ENCODE peak calls at places on chromosomes 11 and 22, in ten cellular contexts. G is CD8-positive, alpha-beta T cell; U is aorta; Y is cardiac fibroblast; H is HFF-Myc; V is GM06990; M is fibroblast of pulmonary artery; F is fibroblast of mammary gland; I is psoas muscle; E is sigmoid colon. S is an unnamed sample.

GRCh38 chr11:122717264-122717867 is 61.8 kb downstream of the UBASH3B start:
- DNase-seq in G (peak), U (no peak), Y (no peak), H (no peak), V (peak), M (no peak), F (no peak), I (no peak), E (no peak), S (no peak)

GRCh38 chr11:63937713-63938480 is 905 bp upstream of the NAA40 start:
- DNase-seq in G (no peak), U (no peak), Y (no peak), H (no peak), V (no peak), M (no peak), F (no peak), I (no peak), E (no peak), S (no peak)

GRCh38 chr11:11860103-11860979 is 18.6 kb downstream of the USP47 start:
- DNase-seq in G (no peak), U (no peak), Y (peak), H (no peak), V (no peak), M (peak), F (peak), I (no peak), E (no peak), S (no peak)

GRCh38 chr22:48253136-48253535 is 1490.7 kb downstream of the TBC1D22A start:
- DNase-seq in G (no peak), U (no peak), Y (no peak), H (no peak), V (no peak), M (no peak), F (no peak), I (no peak), E (no peak), S (no peak)

GRCh38 chr22:50626856-50627451 is 998 bp downstream of the ARSA start:
- DNase-seq in G (no peak), U (no peak), Y (no peak), H (no peak), V (no peak), M (no peak), F (no peak), I (peak), E (peak), S (no peak)

GRCh38 chr11:66124564-66124963 is 54.5 kb downstream of the PACS1 start:
- DNase-seq in G (no peak), U (no peak), Y (peak), H (no peak), V (no peak), M (peak), F (peak), I (no peak), E (no peak), S (no peak)

GRCh38 chr22:42651134-42651533 is 1.9 kb upstream of the CYB5R3 start:
- DNase-seq in G (no peak), U (no peak), Y (peak), H (no peak), V (no peak), M (no peak), F (peak), I (no peak), E (no peak), S (peak)

GRCh38 chr11:43376594-43376993 is 17.9 kb downstream of the TTC17 start:
- DNase-seq in G (no peak), U (no peak), Y (peak), H (peak), V (no peak), M (peak), F (peak), I (no peak), E (no peak), S (peak)

GRCh38 chr22:46586123-46586519 is 34.1 kb upstream of the GRAMD4 start:
- DNase-seq in G (peak), U (peak), Y (no peak), H (no peak), V (no peak), M (no peak), F (no peak), I (peak), E (no peak), S (no peak)

GRCh38 chr22:16783930-16784354 is 41.3 kb downstream of the XKR3 start:
- DNase-seq in G (no peak), U (no peak), Y (peak), H (no peak), V (no peak), M (no peak), F (peak), I (no peak), E (no peak), S (no peak)

GRCh38 chr22:39135092-39135896 is 17.2 kb downstream of the CBX7 start:
- DNase-seq in G (peak), U (peak), Y (peak), H (no peak), V (no peak), M (peak), F (no peak), I (no peak), E (peak), S (peak)

GRCh38 chr22:23762866-23763578 is at the start of gene C22orf15:
- DNase-seq in G (peak), U (no peak), Y (no peak), H (no peak), V (no peak), M (peak), F (no peak), I (peak), E (no peak), S (peak)

GRCh38 chr11:62108017-62108750 is 15.6 kb upstream of the INCENP start:
- DNase-seq in G (peak), U (no peak), Y (peak), H (peak), V (no peak), M (peak), F (peak), I (no peak), E (no peak), S (peak)

GRCh38 chr11:15843309-15843857 is 513.0 kb downstream of the SOX6 start:
- DNase-seq in G (no peak), U (no peak), Y (no peak), H (no peak), V (no peak), M (peak), F (no peak), I (no peak), E (no peak), S (peak)

GRCh38 chr22:30575011-30575671 is 676 bp upstream of the GAL3ST1 start:
- DNase-seq in G (no peak), U (peak), Y (peak), H (no peak), V (no peak), M (peak), F (peak), I (peak), E (no peak), S (peak)

GRCh38 chr11:111733009-111733408 is 33.2 kb downstream of the PPP2R1B start:
- DNase-seq in G (no peak), U (peak), Y (peak), H (no peak), V (no peak), M (peak), F (peak), I (peak), E (peak), S (peak)

GRCh38 chr11:4695442-4695841 is 2.2 kb downstream of the OR51E2 start:
- DNase-seq in G (no peak), U (no peak), Y (no peak), H (no peak), V (no peak), M (no peak), F (no peak), I (no peak), E (no peak), S (no peak)

GRCh38 chr22:49574205-49574604 is 253.5 kb downstream of the BRD1 start:
- DNase-seq in G (no peak), U (no peak), Y (no peak), H (no peak), V (no peak), M (no peak), F (no peak), I (no peak), E (no peak), S (no peak)

GRCh38 chr11:121459413-121460041 is 6.8 kb upstream of the SORL1-AS1 start:
- DNase-seq in G (peak), U (no peak), Y (no peak), H (no peak), V (no peak), M (no peak), F (no peak), I (no peak), E (no peak), S (no peak)

GRCh38 chr22:41776381-41776780 is 24.1 kb upstream of the CCDC134 start:
- DNase-seq in G (no peak), U (no peak), Y (no peak), H (no peak), V (no peak), M (no peak), F (no peak), I (no peak), E (no peak), S (no peak)

GRCh38 chr11:101434241-101434640 is 149.6 kb downstream of the TRPC6 start:
- DNase-seq in G (no peak), U (no peak), Y (no peak), H (no peak), V (no peak), M (no peak), F (no peak), I (no peak), E (no peak), S (no peak)

GRCh38 chr11:101429708-101430107 is 154.1 kb downstream of the TRPC6 start:
- DNase-seq in G (no peak), U (no peak), Y (no peak), H (no peak), V (no peak), M (no peak), F (peak), I (no peak), E (no peak), S (no peak)

GRCh38 chr11:101428918-101429317 is 154.9 kb downstream of the TRPC6 start:
- DNase-seq in G (no peak), U (no peak), Y (peak), H (no peak), V (no peak), M (peak), F (peak), I (no peak), E (no peak), S (no peak)

GRCh38 chr11:101435406-101435805 is 148.4 kb downstream of the TRPC6 start:
- DNase-seq in G (no peak), U (no peak), Y (no peak), H (no peak), V (no peak), M (no peak), F (no peak), I (no peak), E (no peak), S (no peak)

DNA sequence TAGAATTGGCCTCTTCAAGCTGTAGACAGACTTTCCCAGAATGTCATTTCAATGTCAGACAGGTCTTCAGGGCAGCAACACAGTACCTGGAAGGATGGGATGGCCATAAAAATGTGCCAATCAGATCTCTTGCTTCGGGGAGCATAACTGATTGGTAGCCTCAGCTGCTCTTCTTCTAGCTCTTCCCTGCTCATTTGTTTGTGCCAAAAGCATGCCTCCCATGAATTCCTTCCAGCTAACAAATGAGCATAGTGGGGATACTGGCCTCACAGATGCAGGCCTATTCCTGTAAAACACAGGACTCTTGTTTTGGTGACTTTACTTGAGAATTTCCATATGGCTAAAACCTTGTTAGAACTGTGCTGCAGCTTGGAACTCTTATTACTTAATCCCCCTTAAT is 153.6 kb downstream of the TRPC6 start:
- DNase-seq in G (no peak), U (no peak), Y (no peak), H (no peak), V (no peak), M (no peak), F (no peak), I (no peak), E (no peak), S (no peak)
- H3K4me3 ChIP-seq in G (no peak), U (no peak), Y (no peak), H (no peak), V (no peak), M (no peak), F (no peak), I (no peak), E (no peak), S (no peak)

DNA sequence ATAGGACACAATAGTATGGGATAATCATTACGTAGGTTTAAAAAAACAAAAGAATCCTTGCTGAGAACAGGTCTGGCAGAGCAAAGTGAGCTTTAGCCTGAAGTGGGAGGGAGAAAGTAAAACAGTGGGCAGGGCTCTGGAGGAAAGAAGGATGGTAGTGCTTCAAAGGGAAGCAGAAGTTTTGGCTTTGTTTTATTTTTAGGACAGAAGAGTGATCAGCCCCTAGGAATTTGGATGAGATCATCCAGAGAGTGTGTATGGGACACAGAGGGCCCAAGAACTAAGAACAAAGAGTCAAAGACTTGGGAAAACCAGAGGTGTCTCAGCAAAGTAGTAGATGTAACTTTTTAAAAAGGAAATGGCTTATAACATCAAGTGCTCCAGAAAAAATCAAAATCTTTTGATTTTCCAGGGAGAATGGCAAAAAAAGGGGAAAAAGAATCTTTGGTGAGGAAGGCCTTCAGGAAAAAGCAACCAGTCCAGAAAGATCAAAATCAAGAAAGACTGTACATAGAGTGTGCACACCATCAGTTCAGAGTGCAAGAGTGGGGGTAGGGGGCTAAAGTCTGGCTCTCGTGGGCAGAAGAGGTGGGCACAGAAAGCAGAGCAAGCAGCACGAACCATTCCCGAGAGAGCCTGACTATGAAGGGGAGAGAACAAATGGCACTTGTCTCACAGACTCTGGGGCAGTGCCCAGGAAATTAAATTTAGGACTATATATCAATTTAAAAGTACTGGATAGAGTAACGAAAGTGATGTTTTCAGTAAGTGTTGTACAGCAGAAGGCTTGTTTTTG is 30.1 kb downstream of the MAPK1 start:
- DNase-seq in G (no peak), U (no peak), Y (peak), H (peak), V (no peak), M (peak), F (peak), I (no peak), E (no peak), S (peak)
- H3K4me3 ChIP-seq in G (no peak), U (no peak), Y (no peak), H (no peak), V (no peak), M (no peak), F (no peak), I (no peak), E (no peak), S (no peak)

DNA sequence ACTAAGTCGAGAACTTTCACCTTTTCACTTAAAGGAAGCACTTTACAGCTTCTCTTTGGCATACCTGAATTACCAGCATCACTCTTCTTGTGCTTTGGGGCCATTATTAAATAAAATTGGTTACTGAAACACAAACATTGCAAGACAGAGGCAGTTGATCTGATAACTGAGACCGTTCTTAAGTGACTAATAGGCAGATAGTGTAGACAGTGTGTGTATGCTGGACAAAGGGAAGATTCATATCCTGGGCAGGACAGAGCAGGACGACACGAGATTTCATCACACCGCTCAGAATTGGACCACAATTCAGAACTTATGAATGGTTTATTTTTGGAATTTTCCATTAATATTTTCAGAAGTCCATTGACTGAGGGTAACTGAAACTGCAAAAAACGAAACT is 68.5 kb downstream of the LDLRAD3 start:
- DNase-seq in G (no peak), U (no peak), Y (peak), H (no peak), V (no peak), M (peak), F (peak), I (no peak), E (no peak), S (peak)
- H3K4me3 ChIP-seq in G (no peak), U (no peak), Y (no peak), H (no peak), V (no peak), M (peak), F (no peak), I (no peak), E (no peak), S (no peak)

GRCh38 chr11:32082346-32082986 is 8.4 kb upstream of the RCN1 start:
- DNase-seq in G (no peak), U (no peak), Y (no peak), H (no peak), V (no peak), M (no peak), F (no peak), I (no peak), E (no peak), S (no peak)

GRCh38 chr11:32090774-32091370 is at the start of gene RCN1:
- DNase-seq in G (peak), U (peak), Y (peak), H (no peak), V (peak), M (peak), F (peak), I (peak), E (peak), S (peak)

GRCh38 chr11:32087602-32088001 is 3.3 kb upstream of the RCN1 start:
- DNase-seq in G (no peak), U (no peak), Y (peak), H (no peak), V (no peak), M (peak), F (peak), I (no peak), E (no peak), S (peak)

GRCh38 chr11:32092581-32093170 is 1.8 kb downstream of the RCN1 start:
- DNase-seq in G (no peak), U (no peak), Y (no peak), H (no peak), V (no peak), M (no peak), F (no peak), I (no peak), E (no peak), S (no peak)

DNA sequence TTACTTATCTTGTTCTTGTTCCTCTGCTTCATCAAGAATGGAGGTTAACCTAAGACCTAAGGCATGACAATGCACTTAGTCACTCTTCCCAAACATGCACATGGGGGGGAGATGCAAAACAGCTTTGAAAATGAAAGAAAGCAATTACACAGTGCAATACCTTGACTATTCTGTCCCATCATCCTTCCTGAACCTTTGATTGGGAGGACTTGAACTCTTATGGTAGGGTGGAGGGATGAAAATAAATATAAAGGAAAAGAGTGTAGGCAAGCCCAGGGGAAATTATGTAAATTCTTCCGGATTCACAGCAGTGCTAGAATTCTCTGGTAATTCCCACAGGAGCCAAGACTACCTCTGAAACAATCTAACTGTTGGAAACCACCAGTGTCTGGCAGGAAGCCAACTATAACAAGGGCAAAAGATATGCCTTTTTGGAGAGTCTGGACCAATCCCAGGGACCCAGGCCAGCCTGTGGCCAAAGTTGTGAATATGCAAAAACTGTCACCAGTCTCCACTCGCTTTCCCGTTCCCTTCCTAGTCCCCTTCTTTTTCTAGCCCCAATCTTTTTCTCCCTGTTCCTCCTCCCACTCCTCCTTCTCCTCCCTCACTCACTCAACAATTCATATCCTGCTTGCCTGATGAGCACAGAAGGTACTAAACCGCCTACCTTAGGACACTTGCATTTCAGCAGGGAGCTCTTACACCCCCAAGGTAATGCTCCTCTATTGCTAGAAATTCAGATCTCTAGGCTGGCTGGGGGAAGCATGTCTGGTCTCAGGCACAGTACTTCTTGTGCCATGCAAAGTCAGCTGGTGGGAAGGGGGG is 2.5 kb upstream of the RCN1 start:
- DNase-seq in G (no peak), U (peak), Y (peak), H (peak), V (no peak), M (peak), F (peak), I (no peak), E (no peak), S (peak)
- H3K4me3 ChIP-seq in G (no peak), U (no peak), Y (peak), H (peak), V (no peak), M (peak), F (peak), I (no peak), E (no peak), S (peak)

GRCh38 chr11:8016396-8016949 is 29.3 kb downstream of the EIF3F start:
- DNase-seq in G (no peak), U (no peak), Y (no peak), H (no peak), V (no peak), M (no peak), F (no peak), I (no peak), E (no peak), S (no peak)
- H3K4me3 ChIP-seq in G (no peak), U (no peak), Y (no peak), H (no peak), V (no peak), M (no peak), F (no peak), I (no peak), E (no peak), S (no peak)

GRCh38 chr22:29315286-29316195 is at the start of gene RASL10A:
- DNase-seq in G (no peak), U (peak), Y (no peak), H (no peak), V (no peak), M (no peak), F (no peak), I (peak), E (no peak), S (no peak)
- H3K4me3 ChIP-seq in G (no peak), U (peak), Y (no peak), H (no peak), V (no peak), M (no peak), F (no peak), I (peak), E (peak), S (peak)

GRCh38 chr11:12862761-12863469 is 146.2 kb upstream of the RASSF10 start:
- DNase-seq in G (no peak), U (no peak), Y (peak), H (peak), V (no peak), M (peak), F (peak), I (peak), E (peak), S (peak)
- H3K4me3 ChIP-seq in G (no peak), U (no peak), Y (no peak), H (no peak), V (no peak), M (no peak), F (no peak), I (no peak), E (peak), S (no peak)